ENCODE peak calls at places on chromosomes 7 and 10, in ten cellular contexts. One of them, this sample, is unnamed.

GRCh38 chr7:712601-713457 is 13.7 kb upstream of the DNAAF5 start:
- DNase-seq in IMR-90: no peak
- DNase-seq in astrocyte of the cerebellum: no peak
- DNase-seq in prostate gland: no peak
- DNase-seq in fibroblast of the aortic adventitia: no peak
- DNase-seq in HL-60: no peak
- DNase-seq in neural progenitor cell: peak; percentile 51
- DNase-seq in endothelial cell of umbilical vein: no peak
- DNase-seq in adrenal gland: peak; percentile 44
- DNase-seq in tibial nerve: no peak
- DNase-seq in this sample: no peak

GRCh38 chr10:44958196-44958896 is 1.3 kb upstream of the RASSF4 start:
- DNase-seq in endothelial cell of umbilical vein: peak; percentile 47
- DNase-seq in tibial nerve: peak; percentile 12
- DNase-seq in astrocyte of the cerebellum: no peak
- DNase-seq in adrenal gland: peak; percentile 70
- DNase-seq in IMR-90: peak; percentile 70
- DNase-seq in HL-60: no peak
- DNase-seq in prostate gland: no peak
- DNase-seq in neural progenitor cell: no peak
- DNase-seq in fibroblast of the aortic adventitia: peak; percentile 53
- DNase-seq in this sample: peak; percentile 62

GRCh38 chr10:84237199-84238051 is 3.9 kb downstream of the LRIT1 start:
- DNase-seq in adrenal gland: no peak
- DNase-seq in neural progenitor cell: peak; percentile 70
- DNase-seq in HL-60: no peak
- DNase-seq in IMR-90: no peak
- DNase-seq in fibroblast of the aortic adventitia: no peak
- DNase-seq in tibial nerve: no peak
- DNase-seq in astrocyte of the cerebellum: no peak
- DNase-seq in endothelial cell of umbilical vein: no peak
- DNase-seq in prostate gland: no peak
- DNase-seq in this sample: no peak

GRCh38 chr7:130893441-130893894 is 159.5 kb upstream of the KLF14 start:
- DNase-seq in neural progenitor cell: no peak
- DNase-seq in HL-60: no peak
- DNase-seq in fibroblast of the aortic adventitia: peak; percentile 71
- DNase-seq in prostate gland: no peak
- DNase-seq in adrenal gland: no peak
- DNase-seq in IMR-90: peak; percentile 83
- DNase-seq in astrocyte of the cerebellum: no peak
- DNase-seq in endothelial cell of umbilical vein: no peak
- DNase-seq in tibial nerve: no peak
- DNase-seq in this sample: peak; percentile 68

GRCh38 chr7:3780525-3780924 is 479.5 kb downstream of the SDK1 start:
- DNase-seq in tibial nerve: no peak
- DNase-seq in prostate gland: no peak
- DNase-seq in HL-60: no peak
- DNase-seq in IMR-90: no peak
- DNase-seq in adrenal gland: no peak
- DNase-seq in endothelial cell of umbilical vein: no peak
- DNase-seq in neural progenitor cell: peak; percentile 14
- DNase-seq in fibroblast of the aortic adventitia: no peak
- DNase-seq in astrocyte of the cerebellum: no peak
- DNase-seq in this sample: no peak

GRCh38 chr10:79221110-79222051 is 125.9 kb upstream of the PPIF start:
- DNase-seq in prostate gland: peak; percentile 37
- DNase-seq in neural progenitor cell: peak; percentile 85
- DNase-seq in fibroblast of the aortic adventitia: peak; percentile 94
- DNase-seq in IMR-90: peak; percentile 95
- DNase-seq in tibial nerve: peak; percentile 38
- DNase-seq in HL-60: no peak
- DNase-seq in astrocyte of the cerebellum: peak; percentile 64
- DNase-seq in adrenal gland: peak; percentile 92
- DNase-seq in endothelial cell of umbilical vein: peak; percentile 66
- DNase-seq in this sample: peak; percentile 89

GRCh38 chr10:112955736-112956421 is 5.8 kb downstream of the TCF7L2 start:
- DNase-seq in adrenal gland: no peak
- DNase-seq in IMR-90: peak; percentile 88
- DNase-seq in neural progenitor cell: no peak
- DNase-seq in tibial nerve: no peak
- DNase-seq in HL-60: peak; percentile 48
- DNase-seq in astrocyte of the cerebellum: no peak
- DNase-seq in prostate gland: no peak
- DNase-seq in endothelial cell of umbilical vein: peak; percentile 36
- DNase-seq in fibroblast of the aortic adventitia: peak; percentile 87
- DNase-seq in this sample: peak; percentile 65

GRCh38 chr7:47428052-47428779 is 153.7 kb downstream of the TNS3 start:
- DNase-seq in tibial nerve: no peak
- DNase-seq in fibroblast of the aortic adventitia: no peak
- DNase-seq in prostate gland: no peak
- DNase-seq in neural progenitor cell: no peak
- DNase-seq in astrocyte of the cerebellum: no peak
- DNase-seq in endothelial cell of umbilical vein: peak; percentile 74
- DNase-seq in IMR-90: no peak
- DNase-seq in adrenal gland: peak; percentile 71
- DNase-seq in HL-60: no peak
- DNase-seq in this sample: no peak

GRCh38 chr10:53325073-53325472 is 552.5 kb upstream of the MBL2 start:
- DNase-seq in astrocyte of the cerebellum: no peak
- DNase-seq in HL-60: no peak
- DNase-seq in neural progenitor cell: no peak
- DNase-seq in tibial nerve: no peak
- DNase-seq in IMR-90: peak; percentile 53
- DNase-seq in prostate gland: no peak
- DNase-seq in fibroblast of the aortic adventitia: peak; percentile 7
- DNase-seq in adrenal gland: no peak
- DNase-seq in endothelial cell of umbilical vein: no peak
- DNase-seq in this sample: peak; percentile 10

GRCh38 chr7:23654508-23654907 is 25.5 kb upstream of the FAM221A start:
- DNase-seq in neural progenitor cell: peak; percentile 71
- DNase-seq in prostate gland: peak; percentile 23
- DNase-seq in IMR-90: peak; percentile 31
- DNase-seq in adrenal gland: peak; percentile 55
- DNase-seq in astrocyte of the cerebellum: no peak
- DNase-seq in endothelial cell of umbilical vein: peak; percentile 35
- DNase-seq in tibial nerve: no peak
- DNase-seq in HL-60: peak; percentile 14
- DNase-seq in fibroblast of the aortic adventitia: peak; percentile 48
- DNase-seq in this sample: peak; percentile 40

GRCh38 chr10:6115824-6116350 is 27.1 kb downstream of the RBM17 start:
- DNase-seq in astrocyte of the cerebellum: no peak
- DNase-seq in adrenal gland: no peak
- DNase-seq in HL-60: no peak
- DNase-seq in neural progenitor cell: no peak
- DNase-seq in fibroblast of the aortic adventitia: no peak
- DNase-seq in IMR-90: peak; percentile 16
- DNase-seq in tibial nerve: no peak
- DNase-seq in prostate gland: no peak
- DNase-seq in endothelial cell of umbilical vein: no peak
- DNase-seq in this sample: no peak

GRCh38 chr7:22866965-22867364 is 44.3 kb upstream of the TOMM7 start:
- DNase-seq in prostate gland: no peak
- DNase-seq in HL-60: no peak
- DNase-seq in tibial nerve: no peak
- DNase-seq in adrenal gland: peak; percentile 36
- DNase-seq in endothelial cell of umbilical vein: peak; percentile 61
- DNase-seq in IMR-90: peak; percentile 89
- DNase-seq in neural progenitor cell: no peak
- DNase-seq in fibroblast of the aortic adventitia: peak; percentile 86
- DNase-seq in astrocyte of the cerebellum: no peak
- DNase-seq in this sample: peak; percentile 77

GRCh38 chr10:86681722-86682386 is 13.5 kb downstream of the LDB3 start:
- DNase-seq in prostate gland: no peak
- DNase-seq in neural progenitor cell: no peak
- DNase-seq in tibial nerve: no peak
- DNase-seq in astrocyte of the cerebellum: no peak
- DNase-seq in fibroblast of the aortic adventitia: no peak
- DNase-seq in IMR-90: no peak
- DNase-seq in HL-60: no peak
- DNase-seq in adrenal gland: no peak
- DNase-seq in endothelial cell of umbilical vein: no peak
- DNase-seq in this sample: no peak
- H3K4me3 ChIP-seq in prostate gland: no peak overlapping the region
- H3K4me3 ChIP-seq in neural progenitor cell: no peak overlapping the region
- H3K4me3 ChIP-seq in tibial nerve: no peak overlapping the region
- H3K4me3 ChIP-seq in astrocyte of the cerebellum: no peak overlapping the region
- H3K4me3 ChIP-seq in fibroblast of the aortic adventitia: no peak overlapping the region
- H3K4me3 ChIP-seq in IMR-90: no peak overlapping the region
- H3K4me3 ChIP-seq in HL-60: no peak overlapping the region
- H3K4me3 ChIP-seq in adrenal gland: no peak overlapping the region
- H3K4me3 ChIP-seq in endothelial cell of umbilical vein: no peak overlapping the region
- H3K4me3 ChIP-seq in this sample: no peak overlapping the region

GRCh38 chr10:131571845-131572244 is 260.3 kb upstream of the TCERG1L start:
- DNase-seq in endothelial cell of umbilical vein: no peak
- DNase-seq in HL-60: no peak
- DNase-seq in adrenal gland: peak; percentile 10
- DNase-seq in neural progenitor cell: no peak
- DNase-seq in astrocyte of the cerebellum: no peak
- DNase-seq in prostate gland: no peak
- DNase-seq in tibial nerve: no peak
- DNase-seq in IMR-90: no peak
- DNase-seq in fibroblast of the aortic adventitia: no peak
- DNase-seq in this sample: no peak

GRCh38 chr10:131568866-131569265 is 257.3 kb upstream of the TCERG1L start:
- DNase-seq in IMR-90: no peak
- DNase-seq in adrenal gland: no peak
- DNase-seq in neural progenitor cell: no peak
- DNase-seq in astrocyte of the cerebellum: no peak
- DNase-seq in tibial nerve: no peak
- DNase-seq in prostate gland: no peak
- DNase-seq in fibroblast of the aortic adventitia: no peak
- DNase-seq in endothelial cell of umbilical vein: no peak
- DNase-seq in HL-60: no peak
- DNase-seq in this sample: no peak

GRCh38 chr10:131571346-131571745 is 259.8 kb upstream of the TCERG1L start:
- DNase-seq in astrocyte of the cerebellum: no peak
- DNase-seq in HL-60: no peak
- DNase-seq in tibial nerve: no peak
- DNase-seq in fibroblast of the aortic adventitia: no peak
- DNase-seq in endothelial cell of umbilical vein: no peak
- DNase-seq in adrenal gland: peak; percentile 10
- DNase-seq in prostate gland: no peak
- DNase-seq in IMR-90: no peak
- DNase-seq in neural progenitor cell: no peak
- DNase-seq in this sample: no peak

GRCh38 chr10:131570716-131571307 is 259.3 kb upstream of the TCERG1L start:
- DNase-seq in IMR-90: no peak
- DNase-seq in HL-60: no peak
- DNase-seq in endothelial cell of umbilical vein: no peak
- DNase-seq in fibroblast of the aortic adventitia: no peak
- DNase-seq in prostate gland: no peak
- DNase-seq in tibial nerve: no peak
- DNase-seq in neural progenitor cell: no peak
- DNase-seq in adrenal gland: peak; percentile 30
- DNase-seq in astrocyte of the cerebellum: no peak
- DNase-seq in this sample: no peak

GRCh38 chr10:131569851-131570715 is 258.6 kb upstream of the TCERG1L start:
- DNase-seq in adrenal gland: peak; percentile 24
- DNase-seq in HL-60: no peak
- DNase-seq in neural progenitor cell: peak; percentile 70
- DNase-seq in fibroblast of the aortic adventitia: no peak
- DNase-seq in endothelial cell of umbilical vein: no peak
- DNase-seq in tibial nerve: no peak
- DNase-seq in prostate gland: no peak
- DNase-seq in IMR-90: no peak
- DNase-seq in astrocyte of the cerebellum: no peak
- DNase-seq in this sample: no peak
- TF ChIP-seq CTCF in adrenal gland: no peak
- TF ChIP-seq CTCF in HL-60: no peak
- TF ChIP-seq CTCF in neural progenitor cell: peak; percentile 77
- TF ChIP-seq CTCF in fibroblast of the aortic adventitia: no peak
- TF ChIP-seq CTCF in endothelial cell of umbilical vein: no peak
- TF ChIP-seq CTCF in tibial nerve: no peak
- TF ChIP-seq CTCF in prostate gland: no peak
- TF ChIP-seq CTCF in IMR-90: no peak
- TF ChIP-seq CTCF in astrocyte of the cerebellum: no peak
- TF ChIP-seq CTCF in this sample: no peak

DNA sequence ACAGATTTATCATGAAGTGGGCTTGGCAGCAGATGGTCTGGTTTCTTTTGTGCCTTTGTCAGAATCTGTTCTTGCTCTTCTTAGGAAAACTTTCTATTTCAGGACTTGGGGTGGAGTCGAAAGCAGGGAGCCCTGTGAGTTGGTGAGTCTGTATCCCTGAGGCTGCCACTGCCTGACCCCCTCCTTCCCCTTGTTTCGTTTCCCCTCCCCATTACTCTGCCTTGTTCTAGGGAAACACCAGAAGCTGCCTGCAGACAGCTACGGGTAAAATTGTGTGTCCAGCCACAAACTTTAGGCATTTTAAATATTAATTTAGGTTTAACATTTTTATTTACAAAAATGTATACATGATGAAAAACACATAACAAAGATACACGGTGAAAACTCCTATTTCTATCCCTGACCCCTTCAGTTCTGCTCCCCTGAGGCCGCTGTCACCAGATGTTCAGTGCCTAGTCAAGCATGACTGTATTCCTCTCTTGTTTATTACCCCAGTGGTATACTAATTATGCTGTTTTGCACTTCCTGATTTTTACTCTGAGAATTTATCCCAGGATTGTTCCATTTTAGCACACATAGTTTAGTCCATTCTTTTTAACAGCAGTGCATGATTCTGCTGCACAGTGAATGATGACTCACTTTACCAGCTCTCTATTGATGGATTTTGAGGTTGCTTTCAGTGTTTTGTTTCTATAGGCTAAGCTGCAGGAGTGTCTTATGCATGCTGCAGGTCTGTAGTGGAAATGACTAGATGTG is 9.1 kb downstream of the TSPAN14 start:
- DNase-seq in adrenal gland: no peak
- DNase-seq in HL-60: no peak
- DNase-seq in tibial nerve: no peak
- DNase-seq in endothelial cell of umbilical vein: peak; percentile 68
- DNase-seq in neural progenitor cell: no peak
- DNase-seq in fibroblast of the aortic adventitia: peak; percentile 45
- DNase-seq in IMR-90: peak; percentile 81
- DNase-seq in prostate gland: no peak
- DNase-seq in astrocyte of the cerebellum: no peak
- DNase-seq in this sample: peak; percentile 55
- H3K4me3 ChIP-seq in adrenal gland: no peak overlapping the region
- H3K4me3 ChIP-seq in HL-60: no peak overlapping the region
- H3K4me3 ChIP-seq in tibial nerve: no peak overlapping the region
- H3K4me3 ChIP-seq in endothelial cell of umbilical vein: no peak overlapping the region
- H3K4me3 ChIP-seq in neural progenitor cell: no peak overlapping the region
- H3K4me3 ChIP-seq in fibroblast of the aortic adventitia: peak overlapping the region; percentile 31
- H3K4me3 ChIP-seq in IMR-90: no peak overlapping the region
- H3K4me3 ChIP-seq in prostate gland: no peak overlapping the region
- H3K4me3 ChIP-seq in astrocyte of the cerebellum: no peak overlapping the region
- H3K4me3 ChIP-seq in this sample: no peak overlapping the region

GRCh38 chr7:158366916-158367633 is 220.5 kb downstream of the PTPRN2 start:
- DNase-seq in HL-60: no peak
- DNase-seq in tibial nerve: no peak
- DNase-seq in neural progenitor cell: no peak
- DNase-seq in IMR-90: no peak
- DNase-seq in adrenal gland: no peak
- DNase-seq in fibroblast of the aortic adventitia: no peak
- DNase-seq in astrocyte of the cerebellum: no peak
- DNase-seq in endothelial cell of umbilical vein: no peak
- DNase-seq in prostate gland: no peak
- DNase-seq in this sample: no peak
- TF ChIP-seq CTCF in HL-60: no peak
- TF ChIP-seq CTCF in tibial nerve: no peak
- TF ChIP-seq CTCF in neural progenitor cell: no peak
- TF ChIP-seq CTCF in IMR-90: no peak
- TF ChIP-seq CTCF in adrenal gland: no peak
- TF ChIP-seq CTCF in fibroblast of the aortic adventitia: no peak
- TF ChIP-seq CTCF in astrocyte of the cerebellum: no peak
- TF ChIP-seq CTCF in endothelial cell of umbilical vein: no peak
- TF ChIP-seq CTCF in prostate gland: no peak
- TF ChIP-seq CTCF in this sample: no peak